ENCODE peak calls at places on chromosomes 12 and 14, in seven cellular contexts. One of them, this sample, is unnamed.

GRCh38 chr12:1927051-1927680 is 8.7 kb upstream of the CACNA2D4 start:
- DNase-seq in BE2C: no peak
- DNase-seq in dorsolateral prefrontal cortex: no peak
- DNase-seq in SHP77: no peak
- DNase-seq in activated CD4-positive, alpha-beta T cell treated with anti-CD3 and anti-CD28 coated beads, Interleukin-2, amount 50 U/mL, for 48 hours: no peak
- DNase-seq in retina: peak
- DNase-seq in H9: peak
- DNase-seq in this sample: peak

GRCh38 chr12:442235-442884 is 17.4 kb upstream of the B4GALNT3 start:
- DNase-seq in BE2C: peak
- DNase-seq in retina: peak
- DNase-seq in H9: peak
- DNase-seq in SHP77: peak
- DNase-seq in activated CD4-positive, alpha-beta T cell treated with anti-CD3 and anti-CD28 coated beads, Interleukin-2, amount 50 U/mL, for 48 hours: peak
- DNase-seq in dorsolateral prefrontal cortex: no peak
- DNase-seq in this sample: peak

GRCh38 chr14:74582910-74583581 is 29.0 kb downstream of the LTBP2 start:
- DNase-seq in activated CD4-positive, alpha-beta T cell treated with anti-CD3 and anti-CD28 coated beads, Interleukin-2, amount 50 U/mL, for 48 hours: no peak
- DNase-seq in dorsolateral prefrontal cortex: no peak
- DNase-seq in BE2C: no peak
- DNase-seq in retina: no peak
- DNase-seq in H9: no peak
- DNase-seq in SHP77: peak
- DNase-seq in this sample: no peak

GRCh38 chr12:124995200-124995961 is 1.9 kb downstream of the BRI3BP start:
- DNase-seq in BE2C: no peak
- DNase-seq in dorsolateral prefrontal cortex: no peak
- DNase-seq in activated CD4-positive, alpha-beta T cell treated with anti-CD3 and anti-CD28 coated beads, Interleukin-2, amount 50 U/mL, for 48 hours: no peak
- DNase-seq in retina: no peak
- DNase-seq in SHP77: no peak
- DNase-seq in H9: no peak
- DNase-seq in this sample: peak

GRCh38 chr14:74955229-74955999 is at the start of gene PGF:
- DNase-seq in activated CD4-positive, alpha-beta T cell treated with anti-CD3 and anti-CD28 coated beads, Interleukin-2, amount 50 U/mL, for 48 hours: peak
- DNase-seq in SHP77: peak
- DNase-seq in retina: peak
- DNase-seq in H9: peak
- DNase-seq in BE2C: peak
- DNase-seq in dorsolateral prefrontal cortex: no peak
- DNase-seq in this sample: peak

GRCh38 chr14:24311837-24312615 is 724 bp downstream of the LTB4R start:
- DNase-seq in retina: no peak
- DNase-seq in SHP77: no peak
- DNase-seq in dorsolateral prefrontal cortex: no peak
- DNase-seq in H9: no peak
- DNase-seq in BE2C: no peak
- DNase-seq in activated CD4-positive, alpha-beta T cell treated with anti-CD3 and anti-CD28 coated beads, Interleukin-2, amount 50 U/mL, for 48 hours: no peak
- DNase-seq in this sample: no peak

GRCh38 chr14:94673781-94674231 is 61.6 kb downstream of the SERPINA3 start:
- DNase-seq in retina: no peak
- DNase-seq in SHP77: no peak
- DNase-seq in BE2C: no peak
- DNase-seq in activated CD4-positive, alpha-beta T cell treated with anti-CD3 and anti-CD28 coated beads, Interleukin-2, amount 50 U/mL, for 48 hours: no peak
- DNase-seq in dorsolateral prefrontal cortex: no peak
- DNase-seq in H9: no peak
- DNase-seq in this sample: no peak

GRCh38 chr12:28937196-28937595 is 211.9 kb upstream of the FAR2 start:
- DNase-seq in retina: no peak
- DNase-seq in activated CD4-positive, alpha-beta T cell treated with anti-CD3 and anti-CD28 coated beads, Interleukin-2, amount 50 U/mL, for 48 hours: no peak
- DNase-seq in H9: no peak
- DNase-seq in BE2C: no peak
- DNase-seq in SHP77: no peak
- DNase-seq in dorsolateral prefrontal cortex: no peak
- DNase-seq in this sample: no peak

GRCh38 chr12:5888816-5889315 is 56.2 kb downstream of the ANO2 start:
- DNase-seq in BE2C: no peak
- DNase-seq in dorsolateral prefrontal cortex: no peak
- DNase-seq in retina: no peak
- DNase-seq in activated CD4-positive, alpha-beta T cell treated with anti-CD3 and anti-CD28 coated beads, Interleukin-2, amount 50 U/mL, for 48 hours: no peak
- DNase-seq in SHP77: no peak
- DNase-seq in H9: peak
- DNase-seq in this sample: no peak

GRCh38 chr12:27272375-27273028 is 28.4 kb downstream of the STK38L start:
- DNase-seq in activated CD4-positive, alpha-beta T cell treated with anti-CD3 and anti-CD28 coated beads, Interleukin-2, amount 50 U/mL, for 48 hours: no peak
- DNase-seq in dorsolateral prefrontal cortex: no peak
- DNase-seq in H9: no peak
- DNase-seq in BE2C: no peak
- DNase-seq in retina: no peak
- DNase-seq in SHP77: peak
- DNase-seq in this sample: no peak

GRCh38 chr14:61296707-61297502 is 15.8 kb upstream of the TMEM30B start:
- DNase-seq in H9: no peak
- DNase-seq in activated CD4-positive, alpha-beta T cell treated with anti-CD3 and anti-CD28 coated beads, Interleukin-2, amount 50 U/mL, for 48 hours: no peak
- DNase-seq in BE2C: no peak
- DNase-seq in dorsolateral prefrontal cortex: no peak
- DNase-seq in retina: no peak
- DNase-seq in SHP77: peak
- DNase-seq in this sample: no peak

GRCh38 chr12:18296201-18296908 is 35.0 kb downstream of the PIK3C2G start:
- DNase-seq in SHP77: no peak
- DNase-seq in retina: no peak
- DNase-seq in dorsolateral prefrontal cortex: no peak
- DNase-seq in H9: no peak
- DNase-seq in activated CD4-positive, alpha-beta T cell treated with anti-CD3 and anti-CD28 coated beads, Interleukin-2, amount 50 U/mL, for 48 hours: no peak
- DNase-seq in BE2C: no peak
- DNase-seq in this sample: no peak

GRCh38 chr12:91732086-91732485 is 413.6 kb downstream of the BTG1 start:
- DNase-seq in H9: no peak
- DNase-seq in BE2C: no peak
- DNase-seq in retina: no peak
- DNase-seq in activated CD4-positive, alpha-beta T cell treated with anti-CD3 and anti-CD28 coated beads, Interleukin-2, amount 50 U/mL, for 48 hours: no peak
- DNase-seq in SHP77: no peak
- DNase-seq in dorsolateral prefrontal cortex: no peak
- DNase-seq in this sample: no peak

GRCh38 chr12:3130053-3130805 is 53.0 kb downstream of the TSPAN9 start:
- DNase-seq in activated CD4-positive, alpha-beta T cell treated with anti-CD3 and anti-CD28 coated beads, Interleukin-2, amount 50 U/mL, for 48 hours: no peak
- DNase-seq in dorsolateral prefrontal cortex: no peak
- DNase-seq in SHP77: no peak
- DNase-seq in BE2C: no peak
- DNase-seq in H9: no peak
- DNase-seq in retina: no peak
- DNase-seq in this sample: no peak

GRCh38 chr14:65496178-65496993 is 83.9 kb downstream of the FUT8 start:
- DNase-seq in activated CD4-positive, alpha-beta T cell treated with anti-CD3 and anti-CD28 coated beads, Interleukin-2, amount 50 U/mL, for 48 hours: no peak
- DNase-seq in dorsolateral prefrontal cortex: no peak
- DNase-seq in SHP77: no peak
- DNase-seq in BE2C: no peak
- DNase-seq in retina: no peak
- DNase-seq in H9: no peak
- DNase-seq in this sample: no peak

This sample was measured in H7.